ENCODE peak calls at places on chromosomes 4 and X, in eight cellular contexts. M is HTR-8/SVneo; I is M059J; E is PC-3; V is LNCaP clone FGC; K is CD8-positive, alpha-beta T cell; J is lower leg skin; F is ACHN. W is an unnamed sample.

GRCh38 chrX:14501312-14501711 is 28.0 kb upstream of the GLRA2 start:
- DNase-seq in M (no peak), I (no peak), E (no peak), V (no peak), K (no peak), J (no peak), F (no peak), W (no peak)

GRCh38 chr4:15920723-15921591 is 17.6 kb downstream of the FGFBP1 start:
- DNase-seq in M (peak), I (peak), E (peak), V (no peak), K (no peak), J (peak), F (peak), W (no peak)

GRCh38 chrX:56802921-56803848 is 74.1 kb downstream of the NBDY start:
- DNase-seq in M (no peak), I (peak), E (peak), V (peak), K (peak), J (no peak), F (peak), W (peak)

GRCh38 chr4:38162240-38162784 is 202.1 kb downstream of the PTTG2 start:
- DNase-seq in M (peak), I (peak), E (peak), V (no peak), K (no peak), J (no peak), F (peak), W (no peak)

GRCh38 chr4:56160631-56161030 is 211.9 kb downstream of the CEP135 start:
- DNase-seq in M (no peak), I (no peak), E (no peak), V (no peak), K (no peak), J (no peak), F (no peak), W (no peak)

GRCh38 chr4:82865592-82865991 is 25.4 kb downstream of the SEC31A start:
- DNase-seq in M (peak), I (peak), E (peak), V (no peak), K (no peak), J (no peak), F (peak), W (no peak)

GRCh38 chr4:69760455-69760854 is at the start of gene SULT1B1:
- DNase-seq in M (no peak), I (no peak), E (no peak), V (no peak), K (peak), J (peak), F (no peak), W (no peak)

GRCh38 chr4:17511041-17511949 is 595 bp downstream of the QDPR start:
- DNase-seq in M (peak), I (peak), E (peak), V (no peak), K (no peak), J (peak), F (peak), W (peak)

GRCh38 chrX:85109235-85109634 is 105.6 kb downstream of the APOOL start:
- DNase-seq in M (no peak), I (peak), E (peak), V (no peak), K (no peak), J (no peak), F (peak), W (peak)

GRCh38 chr4:103032575-103032974 is 13.1 kb upstream of the SLC9B1 start:
- DNase-seq in M (no peak), I (peak), E (peak), V (no peak), K (no peak), J (no peak), F (peak), W (peak)

GRCh38 chrX:40439625-40440532 is 140.9 kb upstream of the ATP6AP2 start:
- DNase-seq in M (no peak), I (peak), E (no peak), V (no peak), K (no peak), J (no peak), F (no peak), W (peak)

GRCh38 chrX:13029341-13029740 is 15.1 kb downstream of the FAM9C start:
- DNase-seq in M (no peak), I (peak), E (peak), V (no peak), K (no peak), J (no peak), F (peak), W (no peak)

GRCh38 chr4:30868257-30868656 is 148.1 kb downstream of the PCDH7 start:
- DNase-seq in M (no peak), I (no peak), E (no peak), V (no peak), K (no peak), J (no peak), F (no peak), W (no peak)

GRCh38 chr4:31620476-31620875 is 900.3 kb downstream of the PCDH7 start:
- DNase-seq in M (no peak), I (no peak), E (peak), V (no peak), K (no peak), J (no peak), F (peak), W (no peak)

GRCh38 chr4:56941403-56941802 is 33.7 kb downstream of the REST start:
- DNase-seq in M (no peak), I (no peak), E (no peak), V (no peak), K (no peak), J (no peak), F (no peak), W (no peak)

GRCh38 chr4:139084425-139085093 is 69.0 kb downstream of the NOCT start:
- DNase-seq in M (no peak), I (no peak), E (no peak), V (no peak), K (no peak), J (no peak), F (peak), W (no peak)

GRCh38 chrX:100417671-100418070 is 7.6 kb upstream of the PCDH19 start:
- DNase-seq in M (no peak), I (no peak), E (no peak), V (no peak), K (no peak), J (no peak), F (no peak), W (no peak)

GRCh38 chrX:43559643-43560042 is 96.5 kb upstream of the MAOA start:
- DNase-seq in M (peak), I (peak), E (peak), V (peak), K (no peak), J (peak), F (peak), W (peak)

GRCh38 chr4:102036619-102037376 is 246.3 kb downstream of the BANK1 start:
- DNase-seq in M (no peak), I (peak), E (no peak), V (peak), K (no peak), J (no peak), F (no peak), W (no peak)

GRCh38 chr4:85929926-85930325 is 429.9 kb downstream of the MAPK10 start:
- DNase-seq in M (no peak), I (peak), E (no peak), V (no peak), K (no peak), J (no peak), F (peak), W (no peak)

GRCh38 chr4:143099693-143100092 is 85.0 kb upstream of the USP38 start:
- DNase-seq in M (no peak), I (no peak), E (no peak), V (no peak), K (no peak), J (no peak), F (no peak), W (no peak)

GRCh38 chrX:111483140-111483539 is 28.3 kb upstream of the SERTM2 start:
- DNase-seq in M (no peak), I (no peak), E (no peak), V (no peak), K (no peak), J (no peak), F (peak), W (no peak)

GRCh38 chrX:119887721-119888425 is 7.8 kb upstream of the AKAP14 start:
- DNase-seq in M (peak), I (peak), E (peak), V (no peak), K (no peak), J (no peak), F (peak), W (peak)

GRCh38 chrX:134172588-134173259 is 64.3 kb upstream of the CCDC160 start:
- DNase-seq in M (no peak), I (peak), E (no peak), V (no peak), K (peak), J (no peak), F (no peak), W (peak)

GRCh38 chr4:143381171-143382118 is 44.8 kb downstream of the GAB1 start:
- DNase-seq in M (peak), I (peak), E (peak), V (peak), K (no peak), J (peak), F (peak), W (peak)

GRCh38 chr4:138163171-138163570 is 79.0 kb downstream of the SLC7A11 start:
- DNase-seq in M (no peak), I (no peak), E (no peak), V (no peak), K (no peak), J (no peak), F (no peak), W (no peak)

GRCh38 chrX:150310417-150310816 is 52.7 kb upstream of the MAMLD1 start:
- DNase-seq in M (no peak), I (no peak), E (no peak), V (no peak), K (no peak), J (no peak), F (no peak), W (no peak)

GRCh38 chr4:106344324-106344970 is 24.1 kb downstream of the GIMD1 start:
- DNase-seq in M (no peak), I (peak), E (no peak), V (no peak), K (no peak), J (no peak), F (peak), W (no peak)

GRCh38 chr4:89836897-89837384 is at the start of gene SNCA:
- DNase-seq in M (peak), I (peak), E (no peak), V (no peak), K (no peak), J (peak), F (peak), W (peak)

GRCh38 chr4:138672393-138672976 is 343.1 kb upstream of the NOCT start:
- DNase-seq in M (no peak), I (no peak), E (no peak), V (no peak), K (no peak), J (no peak), F (no peak), W (peak)

GRCh38 chrX:134236690-134237362 is at the start of gene CCDC160:
- DNase-seq in M (peak), I (peak), E (peak), V (no peak), K (no peak), J (no peak), F (peak), W (peak)

W was measured in erythroblast.